ENCODE peak calls at places on chromosome 10, in seven cellular contexts. Z is uterus, M is IMR-90, C is thyroid gland, J is HCT116, T is tibial nerve, N is adrenal gland. A is an unnamed sample.
A peak's percentile ranks its signal among the peaks of the same experiment; 100 is the strongest.

GRCh38 chr10:89390875-89391576 is 1.4 kb upstream of the IFIT1 start:
- DNase-seq in T (no peak), C (no peak), J (no peak), Z (no peak), M (peak; percentile 36), N (no peak), A (no peak)

GRCh38 chr10:125473138-125473793 is 209.7 kb downstream of the TEX36 start:
- DNase-seq in Z (no peak), J (no peak), C (no peak), T (no peak), M (no peak), N (no peak), A (no peak)

GRCh38 chr10:119517235-119518141 is 25.0 kb downstream of the RGS10 start:
- DNase-seq in J (no peak), N (no peak), M (peak; percentile 63), C (no peak), Z (no peak), T (no peak), A (peak; percentile 38)

GRCh38 chr10:14658331-14659122 is 116.2 kb downstream of the FAM107B start:
- DNase-seq in C (no peak), Z (no peak), J (peak; percentile 58), T (no peak), N (no peak), M (peak; percentile 94), A (peak; percentile 17)

GRCh38 chr10:104350146-104350635 is 3.4 kb upstream of the CFAP58 start:
- DNase-seq in C (no peak), N (no peak), Z (no peak), M (peak; percentile 76), J (peak; percentile 70), T (no peak), A (no peak)

GRCh38 chr10:80598084-80598798 is 60.5 kb downstream of the SH2D4B start:
- DNase-seq in C (no peak), T (no peak), M (no peak), N (no peak), Z (no peak), J (no peak), A (no peak)

GRCh38 chr10:114603943-114604342 is 54.1 kb downstream of the ABLIM1 start:
- DNase-seq in N (no peak), Z (no peak), T (no peak), J (no peak), M (no peak), C (no peak), A (no peak)

GRCh38 chr10:46229144-46229563 is 57.6 kb upstream of the ANTXRL start:
- DNase-seq in J (no peak), N (peak; percentile 9), Z (peak; percentile 1), M (no peak), T (no peak), C (no peak), A (no peak)

GRCh38 chr10:48430402-48430993 is 124.0 kb downstream of the MAPK8 start:
- DNase-seq in J (no peak), N (no peak), M (no peak), Z (no peak), C (no peak), T (no peak), A (no peak)

GRCh38 chr10:1527951-1528350 is 209.4 kb downstream of the ADARB2 start:
- DNase-seq in M (no peak), C (no peak), N (no peak), T (no peak), J (no peak), Z (no peak), A (no peak)

GRCh38 chr10:122263971-122264370 is 7.1 kb upstream of the BTBD16 start:
- DNase-seq in Z (no peak), T (no peak), N (no peak), M (peak; percentile 88), C (peak; percentile 72), J (no peak), A (no peak)

GRCh38 chr10:84292502-84292901 is 35.9 kb upstream of the CCSER2 start:
- DNase-seq in J (no peak), C (no peak), M (no peak), N (no peak), T (no peak), Z (no peak), A (no peak)

GRCh38 chr10:33365871-33366411 is 31.5 kb upstream of the NRP1 start:
- DNase-seq in Z (no peak), N (no peak), C (no peak), M (peak; percentile 98), T (no peak), J (peak; percentile 55), A (peak; percentile 37)

GRCh38 chr10:29689001-29689400 is 54.2 kb upstream of the SVIL start:
- DNase-seq in N (no peak), C (no peak), M (peak; percentile 84), J (peak; percentile 33), Z (no peak), T (no peak), A (peak; percentile 60)

GRCh38 chr10:88259381-88259780 is 323.7 kb downstream of the RNLS start:
- DNase-seq in Z (no peak), J (no peak), M (no peak), N (no peak), T (no peak), C (peak; percentile 68), A (no peak)

GRCh38 chr10:96678725-96679124 is 41.6 kb downstream of the PIK3AP1 start:
- DNase-seq in Z (no peak), C (no peak), T (no peak), N (no peak), J (no peak), M (no peak), A (no peak)

GRCh38 chr10:17523246-17523753 is 68.9 kb upstream of the ST8SIA6 start:
- DNase-seq in Z (no peak), N (no peak), M (no peak), J (no peak), C (no peak), T (no peak), A (no peak)

GRCh38 chr10:82075605-82076004 is 200.6 kb downstream of the NRG3 start:
- DNase-seq in Z (no peak), T (no peak), N (no peak), J (no peak), C (no peak), M (no peak), A (no peak)

DNA sequence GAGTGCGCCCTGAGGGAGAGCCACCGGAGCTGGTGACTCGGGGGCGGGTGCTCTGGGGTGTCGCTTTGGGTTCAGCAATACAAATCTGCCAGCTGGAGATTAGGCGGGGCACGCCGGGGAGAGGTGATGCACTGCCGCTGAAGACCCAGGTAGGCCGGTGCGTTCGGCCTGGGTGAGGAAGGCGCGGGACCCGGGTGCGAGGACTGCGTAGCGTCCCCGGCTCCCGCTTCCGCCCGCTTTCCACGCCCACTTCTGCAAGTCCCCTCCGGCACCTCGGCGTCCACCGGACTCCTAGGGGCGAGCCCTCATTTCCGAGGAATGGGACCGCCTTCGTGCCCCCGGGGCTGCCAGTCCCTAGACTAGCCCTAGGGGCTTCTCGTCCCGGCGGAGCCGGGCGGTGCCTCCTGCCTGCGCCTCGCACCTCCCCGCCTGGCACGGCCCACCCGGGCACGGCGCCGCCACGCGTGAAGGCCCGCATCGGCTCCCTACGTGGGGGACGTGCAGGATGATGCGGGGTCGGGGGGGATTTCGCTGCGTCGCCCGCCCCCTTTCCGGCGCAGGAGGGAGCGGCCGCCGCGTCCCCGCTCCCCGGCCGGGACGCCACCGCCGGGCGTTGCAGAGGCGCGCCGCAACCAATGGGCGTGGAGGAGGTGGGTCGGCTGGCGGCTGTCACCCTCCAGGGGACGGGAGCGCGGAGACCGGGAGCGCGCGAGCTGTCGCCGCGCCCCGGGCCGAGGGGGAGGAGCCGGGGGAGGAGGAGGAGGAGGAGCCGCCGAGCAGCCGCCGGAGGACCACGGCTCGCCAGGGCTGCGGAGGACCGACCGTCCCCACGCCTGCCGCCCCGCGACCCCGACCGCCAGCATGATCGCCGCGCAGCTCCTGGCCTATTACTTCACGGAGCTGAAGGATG is 40.0 kb downstream of the HK1 start:
- DNase-seq in J (peak; percentile 59), C (peak; percentile 93), T (peak; percentile 78), Z (peak; percentile 90), M (peak; percentile 77), N (peak; percentile 91), A (peak; percentile 96)
- TF ChIP-seq POLR2A in J (no peak), C (peak; percentile 76), T (peak; percentile 42), Z (peak; percentile 89), M (peak; percentile 8), N (peak; percentile 8), A (peak; percentile 80)

GRCh38 chr10:131636116-131636515 is 264.7 kb upstream of the PPP2R2D start:
- DNase-seq in C (no peak), M (no peak), T (no peak), Z (no peak), N (no peak), J (no peak), A (no peak)

GRCh38 chr10:131626274-131626673 is 274.5 kb upstream of the PPP2R2D start:
- DNase-seq in N (no peak), C (no peak), M (no peak), Z (no peak), J (no peak), T (no peak), A (no peak)

GRCh38 chr10:131630772-131631258 is 270.0 kb upstream of the PPP2R2D start:
- DNase-seq in C (no peak), T (no peak), Z (no peak), M (no peak), N (no peak), J (no peak), A (no peak)

GRCh38 chr10:131629026-131629425 is 271.8 kb upstream of the PPP2R2D start:
- DNase-seq in N (no peak), J (no peak), T (no peak), Z (no peak), C (no peak), M (no peak), A (no peak)

GRCh38 chr10:131631619-131632018 is 269.2 kb upstream of the PPP2R2D start:
- DNase-seq in C (no peak), Z (no peak), M (no peak), T (no peak), J (no peak), N (no peak), A (no peak)
- TF ChIP-seq POLR2A in C (no peak), Z (no peak), M (no peak), T (no peak), J (no peak), N (no peak), A (no peak)

GRCh38 chr10:21744223-21744622 is 210.2 kb downstream of the MLLT10 start:
- DNase-seq in N (peak; percentile 44), C (no peak), M (no peak), T (no peak), J (no peak), Z (no peak), A (no peak)
- TF ChIP-seq POLR2A in N (no peak), C (no peak), M (no peak), T (no peak), J (no peak), Z (no peak), A (no peak)

DNA sequence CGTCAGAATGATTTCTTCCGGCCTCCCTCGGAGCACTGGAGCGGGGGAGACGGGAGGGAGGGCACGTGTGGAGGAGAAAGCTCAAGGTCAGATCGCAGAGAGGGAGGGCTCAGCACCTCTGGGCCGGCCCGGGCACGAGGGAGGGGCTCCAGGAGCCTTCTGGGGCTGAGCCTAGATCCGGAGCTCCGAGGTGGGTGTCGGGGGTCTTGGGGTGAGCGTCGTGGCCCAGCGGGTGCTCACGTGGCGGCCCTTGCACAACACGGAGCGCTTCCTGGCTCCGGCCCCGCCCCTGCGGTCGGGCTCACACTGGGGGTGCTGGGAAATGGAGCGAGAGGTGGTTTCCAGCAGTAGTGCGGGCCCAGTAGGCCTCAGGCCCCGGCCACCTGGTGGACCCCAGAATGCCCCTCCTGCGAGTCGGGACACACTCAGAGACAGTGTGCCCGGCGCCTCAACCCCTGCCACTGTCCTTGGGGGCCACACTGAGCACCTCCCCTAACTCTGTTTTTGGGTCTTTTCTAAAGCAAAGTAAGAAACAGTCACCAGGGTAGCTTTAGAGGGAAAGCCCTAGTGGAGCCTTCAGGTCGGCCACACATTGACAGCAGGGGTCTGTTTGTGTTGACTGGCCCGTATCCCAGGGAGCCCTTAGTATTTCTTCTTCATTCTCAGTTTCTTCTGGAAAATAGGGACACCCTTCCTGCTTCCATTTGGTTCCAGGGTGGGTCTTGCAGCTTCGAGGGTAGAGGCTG is 798 bp downstream of the PPIF start:
- DNase-seq in N (peak; percentile 73), C (peak; percentile 71), T (peak; percentile 59), Z (peak; percentile 74), M (peak; percentile 69), J (peak; percentile 8), A (peak; percentile 68)
- TF ChIP-seq POLR2A in N (no peak), C (no peak), T (no peak), Z (no peak), M (no peak), J (no peak), A (peak; percentile 39)